ENCODE peak calls at places on chromosomes 3 and 15, in six cellular contexts. R, X, H, J, U and L are unnamed samples.

GRCh38 chr3:116939550-116939949 is 230.0 kb downstream of the TUSC7 start:
- DNase-seq in R (no peak), X (no peak), H (peak; percentile 19), J (peak; percentile 70), U (no peak), L (peak; percentile 86)

GRCh38 chr3:32041316-32041715 is 59.8 kb downstream of the ZNF860 start:
- DNase-seq in R (no peak), X (no peak), H (no peak), J (no peak), U (no peak), L (no peak)

GRCh38 chr3:4340411-4341335 is 37.5 kb downstream of the SETMAR start:
- DNase-seq in R (no peak), X (no peak), H (no peak), J (no peak), U (no peak), L (no peak)

GRCh38 chr15:34039506-34040123 is 611 bp upstream of the AVEN start:
- DNase-seq in R (no peak), X (no peak), H (no peak), J (peak; percentile 45), U (no peak), L (no peak)

GRCh38 chr3:27195059-27195458 is 174.1 kb downstream of the NEK10 start:
- DNase-seq in R (no peak), X (no peak), H (no peak), J (peak; percentile 31), U (no peak), L (peak; percentile 12)

GRCh38 chr3:119148493-119149180 is 2.7 kb downstream of the TEX55 start:
- DNase-seq in R (no peak), X (no peak), H (no peak), J (peak; percentile 83), U (no peak), L (peak; percentile 16)

GRCh38 chr15:79964232-79964820 is 6.7 kb downstream of the BCL2A1 start:
- DNase-seq in R (no peak), X (no peak), H (no peak), J (no peak), U (no peak), L (no peak)

GRCh38 chr3:62249855-62250543 is 123.4 kb downstream of the FEZF2 start:
- DNase-seq in R (no peak), X (no peak), H (no peak), J (no peak), U (no peak), L (no peak)

GRCh38 chr3:120155108-120155507 is 60.9 kb upstream of the GSK3B start:
- DNase-seq in R (no peak), X (no peak), H (no peak), J (no peak), U (no peak), L (no peak)

GRCh38 chr15:62110000-62110851 is 43.4 kb downstream of the C2CD4A start:
- DNase-seq in R (no peak), X (no peak), H (peak; percentile 60), J (peak; percentile 90), U (no peak), L (peak; percentile 59)

GRCh38 chr3:53753518-53754183 is 92.6 kb downstream of the CHDH start:
- DNase-seq in R (no peak), X (no peak), H (no peak), J (peak; percentile 41), U (no peak), L (no peak)

GRCh38 chr3:11143476-11143875 is 10.8 kb upstream of the HRH1 start:
- DNase-seq in R (no peak), X (no peak), H (no peak), J (no peak), U (no peak), L (no peak)

GRCh38 chr3:66423791-66424190 is 77.0 kb downstream of the LRIG1 start:
- DNase-seq in R (no peak), X (no peak), H (no peak), J (peak; percentile 40), U (no peak), L (no peak)

GRCh38 chr15:73983211-73983727 is 8.8 kb downstream of the STOML1 start:
- DNase-seq in R (peak; percentile 76), X (peak; percentile 61), H (no peak), J (peak; percentile 84), U (no peak), L (peak; percentile 97)

GRCh38 chr3:29619676-29620075 is 338.8 kb downstream of the RBMS3 start:
- DNase-seq in R (no peak), X (no peak), H (no peak), J (no peak), U (no peak), L (no peak)

GRCh38 chr3:128006061-128006470 is 46.2 kb upstream of the SEC61A1 start:
- DNase-seq in R (no peak), X (no peak), H (no peak), J (no peak), U (no peak), L (no peak)

GRCh38 chr3:53045784-53046170 is at the start of gene SFMBT1:
- DNase-seq in R (peak; percentile 72), X (peak; percentile 70), H (peak; percentile 79), J (peak; percentile 18), U (peak; percentile 75), L (peak; percentile 46)

GRCh38 chr3:157082305-157082981 is 77.5 kb downstream of the CCNL1 start:
- DNase-seq in R (no peak), X (no peak), H (no peak), J (peak; percentile 98), U (no peak), L (peak; percentile 78)

GRCh38 chr15:67183443-67184169 is 70.9 kb downstream of the AAGAB start:
- DNase-seq in R (peak; percentile 61), X (no peak), H (no peak), J (no peak), U (no peak), L (no peak)

GRCh38 chr15:38247336-38247735 is 5.3 kb upstream of the SPRED1 start:
- DNase-seq in R (no peak), X (no peak), H (no peak), J (no peak), U (no peak), L (no peak)

GRCh38 chr3:41265823-41266273 is 66.5 kb downstream of the CTNNB1 start:
- DNase-seq in R (no peak), X (no peak), H (no peak), J (peak; percentile 53), U (no peak), L (peak; percentile 22)

GRCh38 chr15:42228036-42228435 is 19.9 kb upstream of the VPS39 start:
- DNase-seq in R (no peak), X (no peak), H (no peak), J (no peak), U (no peak), L (no peak)

GRCh38 chr3:160686955-160687535 is 10.1 kb downstream of the ARL14 start:
- DNase-seq in R (no peak), X (no peak), H (no peak), J (peak; percentile 29), U (no peak), L (peak; percentile 30)

GRCh38 chr3:44661189-44661588 is 12.7 kb downstream of the ZNF35 start:
- DNase-seq in R (no peak), X (no peak), H (no peak), J (peak; percentile 3), U (no peak), L (no peak)
- TF ChIP-seq CTCF in R (no peak), X (no peak), H (no peak), J (peak; percentile 22), U (peak; percentile 58), L (peak; percentile 21)

GRCh38 chr3:94716326-94717018 is 653.6 kb downstream of the NSUN3 start:
- DNase-seq in R (no peak), X (no peak), H (peak; percentile 63), J (peak; percentile 37), U (no peak), L (peak; percentile 40)
- TF ChIP-seq CTCF in R (no peak), X (peak; percentile 41), H (peak; percentile 73), J (peak; percentile 46), U (peak; percentile 25), L (peak; percentile 10)

GRCh38 chr3:132256984-132257383 is 60.2 kb upstream of the ACP3 start:
- DNase-seq in R (no peak), X (no peak), H (peak; percentile 42), J (peak; percentile 71), U (no peak), L (peak; percentile 50)
- TF ChIP-seq CTCF in R (peak; percentile 13), X (peak; percentile 49), H (peak; percentile 85), J (peak; percentile 61), U (peak; percentile 66), L (peak; percentile 38)

GRCh38 chr3:21766002-21766401 is 15.0 kb upstream of the ZNF385D start:
- DNase-seq in R (no peak), X (no peak), H (no peak), J (no peak), U (no peak), L (no peak)
- TF ChIP-seq CTCF in R (no peak), X (no peak), H (no peak), J (no peak), U (no peak), L (no peak)